ENCODE peak calls at places on chromosomes 6 and 20, in nine cellular contexts. L is fibroblast of the aortic adventitia, G is SK-N-SH, U is stomach, P is cardiac muscle cell, N is PC-9, Y is kidney, Q is ascending aorta, C is pancreas. S is an unnamed sample.

GRCh38 chr20:62805711-62806382 is 1.2 kb downstream of the OGFR start:
- DNase-seq in L (no peak), G (no peak), U (no peak), P (no peak), N (no peak), Y (no peak), Q (peak; percentile 79), C (no peak), S (no peak)

GRCh38 chr6:692356-692851 is 535 bp downstream of the EXOC2 start:
- DNase-seq in L (peak; percentile 39), G (peak; percentile 72), U (peak; percentile 46), P (peak; percentile 35), N (peak; percentile 48), Y (no peak), Q (peak; percentile 67), C (peak; percentile 39), S (peak; percentile 25)

GRCh38 chr6:32154514-32155161 is 697 bp downstream of the PPT2 start:
- DNase-seq in L (peak; percentile 64), G (peak; percentile 81), U (peak; percentile 81), P (peak; percentile 74), N (peak; percentile 72), Y (peak; percentile 90), Q (peak; percentile 84), C (peak; percentile 75), S (peak; percentile 42)

GRCh38 chr20:46204594-46205205 is 86.6 kb downstream of the CD40 start:
- DNase-seq in L (no peak), G (no peak), U (no peak), P (no peak), N (no peak), Y (no peak), Q (no peak), C (no peak), S (no peak)

GRCh38 chr6:43645613-43645964 is 753 bp downstream of the RSPH9 start:
- DNase-seq in L (no peak), G (no peak), U (no peak), P (no peak), N (no peak), Y (no peak), Q (no peak), C (no peak), S (no peak)

GRCh38 chr20:13220857-13221297 is at the start of gene ISM1:
- DNase-seq in L (no peak), G (peak; percentile 68), U (no peak), P (peak; percentile 9), N (no peak), Y (peak; percentile 82), Q (peak; percentile 66), C (peak; percentile 50), S (no peak)

GRCh38 chr20:14919473-14920157 is 582.2 kb upstream of the FLRT3 start:
- DNase-seq in L (no peak), G (no peak), U (peak; percentile 53), P (no peak), N (peak; percentile 73), Y (peak; percentile 75), Q (no peak), C (peak; percentile 52), S (no peak)

GRCh38 chr6:130700397-130700796 is 126.8 kb upstream of the SMLR1 start:
- DNase-seq in L (no peak), G (no peak), U (no peak), P (no peak), N (no peak), Y (no peak), Q (no peak), C (no peak), S (no peak)

GRCh38 chr6:82608777-82609176 is 245.2 kb downstream of the TPBG start:
- DNase-seq in L (no peak), G (no peak), U (no peak), P (no peak), N (no peak), Y (no peak), Q (no peak), C (no peak), S (no peak)

GRCh38 chr6:50816115-50816675 is 2.5 kb upstream of the TFAP2B start:
- DNase-seq in L (peak; percentile 74), G (peak; percentile 63), U (peak; percentile 76), P (peak; percentile 77), N (peak; percentile 53), Y (peak; percentile 71), Q (no peak), C (peak; percentile 71), S (peak; percentile 52)

GRCh38 chr6:21188505-21189223 is 404.9 kb upstream of the SOX4 start:
- DNase-seq in L (no peak), G (no peak), U (no peak), P (no peak), N (no peak), Y (no peak), Q (no peak), C (no peak), S (no peak)

GRCh38 chr6:131858765-131859490 is 51.1 kb downstream of the ENPP1 start:
- DNase-seq in L (peak; percentile 42), G (no peak), U (no peak), P (no peak), N (no peak), Y (no peak), Q (no peak), C (no peak), S (no peak)

GRCh38 chr6:123564363-123564762 is 72.4 kb downstream of the TRDN start:
- DNase-seq in L (no peak), G (no peak), U (no peak), P (no peak), N (no peak), Y (no peak), Q (no peak), C (no peak), S (no peak)

GRCh38 chr6:56719310-56719709 is 76.6 kb upstream of the DST start:
- DNase-seq in L (no peak), G (no peak), U (no peak), P (no peak), N (no peak), Y (no peak), Q (no peak), C (no peak), S (no peak)

GRCh38 chr6:149020319-149020718 is 273.5 kb downstream of the UST start:
- DNase-seq in L (no peak), G (no peak), U (no peak), P (no peak), N (peak; percentile 41), Y (no peak), Q (no peak), C (no peak), S (no peak)

GRCh38 chr6:156963712-156964700 is 186.8 kb downstream of the ARID1B start:
- DNase-seq in L (peak; percentile 70), G (no peak), U (no peak), P (peak; percentile 76), N (no peak), Y (no peak), Q (no peak), C (no peak), S (no peak)

GRCh38 chr20:34328928-34329677 is 25.9 kb upstream of the AHCY start:
- DNase-seq in L (no peak), G (no peak), U (no peak), P (no peak), N (no peak), Y (no peak), Q (no peak), C (no peak), S (no peak)

GRCh38 chr6:116144590-116144989 is 18.7 kb upstream of the COL10A1 start:
- DNase-seq in L (peak; percentile 61), G (no peak), U (no peak), P (peak; percentile 92), N (no peak), Y (no peak), Q (no peak), C (no peak), S (no peak)

GRCh38 chr6:42923656-42924055 is 5.6 kb upstream of the CNPY3 start:
- DNase-seq in L (peak; percentile 67), G (no peak), U (no peak), P (peak; percentile 61), N (no peak), Y (no peak), Q (no peak), C (no peak), S (peak; percentile 64)

GRCh38 chr20:48584391-48585249 is 243.2 kb downstream of the PREX1 start:
- DNase-seq in L (no peak), G (no peak), U (peak; percentile 55), P (no peak), N (no peak), Y (no peak), Q (no peak), C (no peak), S (no peak)

GRCh38 chr20:47667086-47667485 is 118.2 kb downstream of the SULF2 start:
- DNase-seq in L (no peak), G (no peak), U (no peak), P (no peak), N (no peak), Y (no peak), Q (peak; percentile 39), C (no peak), S (no peak)

GRCh38 chr20:14561733-14562132 is 224.3 kb upstream of the FLRT3 start:
- DNase-seq in L (peak; percentile 71), G (no peak), U (no peak), P (peak; percentile 0), N (no peak), Y (no peak), Q (no peak), C (no peak), S (no peak)

GRCh38 chr6:3013486-3013885 is 13.8 kb downstream of the NQO2 start:
- DNase-seq in L (no peak), G (no peak), U (peak; percentile 38), P (peak; percentile 56), N (peak; percentile 81), Y (peak; percentile 55), Q (no peak), C (no peak), S (no peak)
- TF ChIP-seq CTCF in L (no peak), G (no peak), U (no peak), P (no peak), N (no peak), Y (no peak), Q (no peak), C (no peak), S (no peak)

GRCh38 chr20:58649288-58650180 is 1.5 kb upstream of the STX16 start:
- DNase-seq in L (no peak), G (no peak), U (peak; percentile 34), P (no peak), N (no peak), Y (peak; percentile 74), Q (no peak), C (peak; percentile 37), S (no peak)
- H3K4me3 ChIP-seq in L (no peak overlapping the region), G (no peak overlapping the region), U (peak overlapping the region; percentile 91), P (peak overlapping the region; percentile 97), N (peak overlapping the region; percentile 95), Y (peak overlapping the region; percentile 96), Q (peak overlapping the region; percentile 85), C (peak overlapping the region; percentile 84), S (no peak overlapping the region)

GRCh38 chr6:79201127-79201526 is 33.4 kb downstream of the HMGN3 start:
- DNase-seq in L (no peak), G (no peak), U (no peak), P (no peak), N (no peak), Y (no peak), Q (no peak), C (no peak), S (no peak)
- TF ChIP-seq CTCF in L (no peak), G (no peak), U (no peak), P (no peak), N (no peak), Y (no peak), Q (no peak), C (no peak), S (no peak)

DNA sequence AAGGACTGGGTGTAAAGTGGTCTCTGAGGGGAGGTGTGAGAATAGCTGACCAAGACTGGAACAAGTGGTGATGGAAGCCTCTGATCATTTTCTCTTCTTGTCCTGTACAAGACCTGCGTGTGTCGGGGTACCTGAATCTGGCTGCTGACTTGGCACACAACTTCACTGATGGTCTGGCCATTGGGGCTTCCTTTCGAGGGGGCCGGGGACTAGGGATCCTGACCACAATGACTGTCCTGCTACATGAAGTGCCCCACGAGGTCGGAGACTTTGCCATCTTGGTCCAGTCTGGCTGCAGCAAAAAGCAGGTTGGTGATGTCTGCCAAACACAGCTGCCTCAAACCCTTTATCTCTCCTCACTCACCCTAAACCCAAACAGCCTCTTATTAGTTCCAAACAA is 1.7 kb upstream of the HSD17B8 start:
- DNase-seq in L (no peak), G (no peak), U (no peak), P (no peak), N (no peak), Y (no peak), Q (peak; percentile 56), C (no peak), S (no peak)
- H3K4me3 ChIP-seq in L (no peak overlapping the region), G (no peak overlapping the region), U (peak overlapping the region; percentile 94), P (no peak overlapping the region), N (no peak overlapping the region), Y (no peak overlapping the region), Q (no peak overlapping the region), C (peak overlapping the region; percentile 80), S (no peak overlapping the region)

S was measured in LNCaP clone FGC.